ENCODE peak calls at places on chromosomes 4 and X, in eight cellular contexts. J, N, G, H, O, Y, C and U are unnamed samples.

GRCh38 chrX:17682259-17682658 is 55.0 kb upstream of the SCML1 start:
- DNase-seq in J (no peak), N (no peak), G (no peak), H (no peak), O (no peak), Y (no peak), C (no peak), U (no peak)

GRCh38 chrX:141443922-141444321 is 140.6 kb downstream of the SPANXA1 start:
- DNase-seq in J (no peak), N (no peak), G (no peak), H (no peak), O (no peak), Y (no peak), C (no peak), U (no peak)

GRCh38 chr4:77921701-77922100 is 59.1 kb downstream of the MRPL1 start:
- DNase-seq in J (peak; percentile 84), N (peak; percentile 97), G (no peak), H (no peak), O (no peak), Y (no peak), C (no peak), U (no peak)

GRCh38 chr4:11471613-11472012 is 42.9 kb upstream of the HS3ST1 start:
- DNase-seq in J (no peak), N (peak; percentile 76), G (peak; percentile 41), H (peak; percentile 78), O (no peak), Y (no peak), C (no peak), U (no peak)

GRCh38 chrX:111874241-111874640 is 1.7 kb upstream of the TRPC5OS start:
- DNase-seq in J (no peak), N (no peak), G (no peak), H (no peak), O (no peak), Y (no peak), C (no peak), U (no peak)

GRCh38 chrX:43998374-43998773 is 25.2 kb upstream of the NDP start:
- DNase-seq in J (no peak), N (no peak), G (no peak), H (no peak), O (no peak), Y (no peak), C (no peak), U (no peak)

GRCh38 chr4:152713951-152714705 is 34.3 kb upstream of the TMEM154 start:
- DNase-seq in J (no peak), N (no peak), G (no peak), H (no peak), O (no peak), Y (no peak), C (no peak), U (no peak)

GRCh38 chr4:11904991-11905760 is 476.5 kb upstream of the HS3ST1 start:
- DNase-seq in J (no peak), N (peak; percentile 83), G (no peak), H (no peak), O (no peak), Y (no peak), C (no peak), U (no peak)

GRCh38 chr4:39464886-39465501 is 6.1 kb downstream of the LIAS start:
- DNase-seq in J (no peak), N (peak; percentile 54), G (no peak), H (no peak), O (no peak), Y (peak; percentile 55), C (peak; percentile 81), U (no peak)

GRCh38 chr4:30769093-30769492 is 48.9 kb downstream of the PCDH7 start:
- DNase-seq in J (no peak), N (peak; percentile 36), G (no peak), H (peak; percentile 71), O (no peak), Y (no peak), C (no peak), U (no peak)

GRCh38 chrX:29617276-29617675 is 598.1 kb upstream of the MAGEB2 start:
- DNase-seq in J (no peak), N (no peak), G (no peak), H (no peak), O (no peak), Y (no peak), C (no peak), U (no peak)

GRCh38 chr4:18366762-18367358 is 345.3 kb upstream of the LCORL start:
- DNase-seq in J (peak; percentile 24), N (peak; percentile 51), G (no peak), H (no peak), O (no peak), Y (no peak), C (peak; percentile 5), U (no peak)

GRCh38 chr4:90121961-90122748 is 5.0 kb upstream of the CCSER1 start:
- DNase-seq in J (no peak), N (peak; percentile 79), G (no peak), H (no peak), O (no peak), Y (no peak), C (no peak), U (no peak)

GRCh38 chr4:90127706-90128345 is 632 bp downstream of the CCSER1 start:
- DNase-seq in J (no peak), N (peak; percentile 30), G (no peak), H (peak; percentile 89), O (no peak), Y (no peak), C (peak; percentile 72), U (peak; percentile 22)

GRCh38 chr4:90126805-90127204 is 389 bp upstream of the CCSER1 start:
- DNase-seq in J (no peak), N (no peak), G (no peak), H (no peak), O (no peak), Y (no peak), C (no peak), U (no peak)

GRCh38 chr4:90127223-90127705 is at the start of gene CCSER1:
- DNase-seq in J (no peak), N (peak; percentile 66), G (peak; percentile 86), H (peak; percentile 95), O (peak; percentile 86), Y (no peak), C (peak; percentile 90), U (peak; percentile 80)
- H3K4me3 ChIP-seq in J (no peak within 1 kb of the TSS), N (peak within 1 kb of the TSS; percentile 51), G (peak within 1 kb of the TSS; percentile 51), H (peak within 1 kb of the TSS; percentile 63), O (peak within 1 kb of the TSS; percentile 67), Y (no peak within 1 kb of the TSS), C (peak within 1 kb of the TSS; percentile 52), U (peak within 1 kb of the TSS; percentile 67)

DNA sequence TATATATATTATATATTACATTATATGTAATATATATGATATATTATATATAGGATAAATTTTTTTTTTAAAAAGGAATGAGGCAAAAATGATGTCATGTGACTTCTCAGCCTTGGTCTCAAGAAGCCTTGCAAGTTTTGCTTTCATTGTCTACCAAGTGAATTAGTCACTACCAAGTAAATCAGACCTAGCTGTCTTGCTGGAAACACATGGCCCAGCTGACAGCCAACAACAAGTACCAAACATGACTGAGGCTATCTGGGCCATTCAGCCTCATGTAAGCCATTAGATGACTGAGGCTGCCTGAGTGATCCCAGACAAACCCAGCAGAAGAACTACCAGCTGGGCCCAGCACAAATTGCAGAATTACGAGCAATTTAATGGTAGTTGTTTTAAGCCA is 44.9 kb downstream of the HAND2 start:
- DNase-seq in J (no peak), N (no peak), G (no peak), H (no peak), O (no peak), Y (no peak), C (no peak), U (no peak)
- H3K4me1 ChIP-seq in J (peaks cover 3% of the 10 kb centered on the region), N (no peaks in the 10 kb centered on the region), G (no peaks in the 10 kb centered on the region), H (peaks cover 5% of the 10 kb centered on the region), O (no peaks in the 10 kb centered on the region), Y (no peaks in the 10 kb centered on the region), C (peaks cover 28% of the 10 kb centered on the region), U (no peaks in the 10 kb centered on the region)

DNA sequence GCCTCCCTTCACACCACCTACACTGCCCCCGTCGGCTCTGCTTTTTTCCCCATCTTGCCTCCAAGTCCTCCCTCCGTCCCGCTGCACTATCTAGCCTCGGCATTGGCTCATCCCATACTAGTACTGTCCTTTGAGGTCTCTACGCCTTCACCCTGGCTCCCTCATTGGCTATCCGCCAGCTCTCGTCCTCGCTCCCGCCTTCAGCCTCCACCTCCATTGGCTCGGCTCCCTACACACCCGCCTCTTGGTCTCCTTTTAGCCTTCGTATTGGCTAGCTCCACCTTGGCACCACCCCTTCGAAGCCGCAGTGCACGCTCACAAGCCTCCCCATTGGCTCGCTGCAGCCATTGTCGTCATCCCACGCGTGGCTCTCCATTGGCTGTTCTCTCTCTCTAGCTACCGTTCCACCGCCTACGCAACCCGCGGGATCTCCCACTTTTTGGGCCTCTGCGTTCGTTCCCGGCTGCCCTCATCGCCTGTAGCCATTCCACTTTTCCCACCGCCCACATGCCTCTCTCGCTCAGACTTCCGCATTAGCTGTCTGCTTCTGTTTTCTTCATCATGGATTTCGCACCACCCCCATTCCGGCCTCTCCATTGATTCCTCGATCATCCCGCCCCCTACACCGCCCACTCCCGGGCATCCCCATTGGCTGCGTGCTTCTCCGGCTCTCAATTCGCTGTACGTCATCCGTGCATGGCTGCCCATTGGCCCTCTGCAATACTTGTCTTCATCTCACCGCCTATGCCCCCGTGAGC is 404 bp upstream of the PPP1R3F start:
- DNase-seq in J (peak; percentile 94), N (peak; percentile 97), G (peak; percentile 96), H (peak; percentile 96), O (peak; percentile 98), Y (peak; percentile 86), C (peak; percentile 89), U (peak; percentile 95)
- TF ChIP-seq POLR2AphosphoS5 in J (peak; percentile 72), N (peak; percentile 51), G (peak; percentile 67), H (peak; percentile 84), O (peak; percentile 54), Y (no peak), C (peak; percentile 69), U (peak; percentile 83)

GRCh38 chrX:37781808-37782207 is 1.9 kb downstream of the CYBB start:
- DNase-seq in J (no peak), N (peak; percentile 1), G (no peak), H (no peak), O (no peak), Y (no peak), C (no peak), U (no peak)
- H3K4me3 ChIP-seq in J (no peak overlapping the region), N (no peak overlapping the region), G (no peak overlapping the region), H (peak overlapping the region; percentile 17), O (no peak overlapping the region), Y (no peak overlapping the region), C (no peak overlapping the region), U (no peak overlapping the region)